ENCODE peak calls at places on chromosome 20, in four cellular contexts. One of them, this sample, is unnamed.
A peak's percentile ranks its signal among the peaks of the same experiment; 100 is the strongest.

GRCh38 chr20:17648306-17648646 is 33.8 kb downstream of the RRBP1 start:
- DNase-seq in Calu3: no peak
- DNase-seq in fibroblast of lung: no peak
- DNase-seq in kidney epithelial cell: no peak
- DNase-seq in this sample: no peak

GRCh38 chr20:14544688-14545087 is 207.3 kb upstream of the FLRT3 start:
- DNase-seq in Calu3: no peak
- DNase-seq in fibroblast of lung: no peak
- DNase-seq in kidney epithelial cell: no peak
- DNase-seq in this sample: no peak

GRCh38 chr20:25088267-25088666 is 6.3 kb upstream of the VSX1 start:
- DNase-seq in Calu3: no peak
- DNase-seq in fibroblast of lung: no peak
- DNase-seq in kidney epithelial cell: no peak
- DNase-seq in this sample: no peak

GRCh38 chr20:23744726-23745646 is 5.7 kb downstream of the CST1 start:
- DNase-seq in Calu3: no peak
- DNase-seq in fibroblast of lung: no peak
- DNase-seq in kidney epithelial cell: no peak
- DNase-seq in this sample: no peak

GRCh38 chr20:53019464-53019863 is 47.3 kb downstream of the TSHZ2 start:
- DNase-seq in Calu3: no peak
- DNase-seq in fibroblast of lung: peak; percentile 50
- DNase-seq in kidney epithelial cell: no peak
- DNase-seq in this sample: peak; percentile 22

GRCh38 chr20:62220666-62221568 is 839 bp upstream of the HRH3 start:
- DNase-seq in Calu3: no peak
- DNase-seq in fibroblast of lung: no peak
- DNase-seq in kidney epithelial cell: no peak
- DNase-seq in this sample: no peak

GRCh38 chr20:61433816-61434215 is 181.8 kb downstream of the CDH4 start:
- DNase-seq in Calu3: no peak
- DNase-seq in fibroblast of lung: no peak
- DNase-seq in kidney epithelial cell: no peak
- DNase-seq in this sample: no peak

GRCh38 chr20:4661191-4661590 is 60.5 kb upstream of the PRND start:
- DNase-seq in Calu3: no peak
- DNase-seq in fibroblast of lung: no peak
- DNase-seq in kidney epithelial cell: no peak
- DNase-seq in this sample: no peak

GRCh38 chr20:40279390-40279789 is 409.6 kb downstream of the MAFB start:
- DNase-seq in Calu3: no peak
- DNase-seq in fibroblast of lung: no peak
- DNase-seq in kidney epithelial cell: peak; percentile 28
- DNase-seq in this sample: no peak

GRCh38 chr20:37200926-37201826 is 21.8 kb upstream of the MROH8 start:
- DNase-seq in Calu3: no peak
- DNase-seq in fibroblast of lung: no peak
- DNase-seq in kidney epithelial cell: no peak
- DNase-seq in this sample: no peak

GRCh38 chr20:43794326-43794725 is 67.5 kb upstream of the GTSF1L start:
- DNase-seq in Calu3: no peak
- DNase-seq in fibroblast of lung: no peak
- DNase-seq in kidney epithelial cell: no peak
- DNase-seq in this sample: no peak

GRCh38 chr20:38863024-38863851 is 57.7 kb downstream of the PPP1R16B start:
- DNase-seq in Calu3: no peak
- DNase-seq in fibroblast of lung: no peak
- DNase-seq in kidney epithelial cell: no peak
- DNase-seq in this sample: no peak

GRCh38 chr20:44097521-44098255 is 89.3 kb downstream of the JPH2 start:
- DNase-seq in Calu3: peak; percentile 42
- DNase-seq in fibroblast of lung: peak; percentile 48
- DNase-seq in kidney epithelial cell: no peak
- DNase-seq in this sample: no peak

GRCh38 chr20:50728981-50729874 is 2.2 kb upstream of the PARD6B start:
- DNase-seq in Calu3: peak; percentile 87
- DNase-seq in fibroblast of lung: no peak
- DNase-seq in kidney epithelial cell: no peak
- DNase-seq in this sample: no peak

GRCh38 chr20:2544211-2544610 is 7.8 kb downstream of the TMC2 start:
- DNase-seq in Calu3: no peak
- DNase-seq in fibroblast of lung: no peak
- DNase-seq in kidney epithelial cell: no peak
- DNase-seq in this sample: no peak

GRCh38 chr20:53576586-53577318 is 16.9 kb downstream of the ZNF217 start:
- DNase-seq in Calu3: no peak
- DNase-seq in fibroblast of lung: no peak
- DNase-seq in kidney epithelial cell: no peak
- DNase-seq in this sample: no peak

GRCh38 chr20:61311656-61312387 is 59.8 kb downstream of the CDH4 start:
- DNase-seq in Calu3: no peak
- DNase-seq in fibroblast of lung: no peak
- DNase-seq in kidney epithelial cell: peak; percentile 23
- DNase-seq in this sample: no peak

GRCh38 chr20:46545077-46545826 is 5.2 kb downstream of the OCSTAMP start:
- DNase-seq in Calu3: no peak
- DNase-seq in fibroblast of lung: no peak
- DNase-seq in kidney epithelial cell: no peak
- DNase-seq in this sample: no peak

GRCh38 chr20:50992733-50993457 is 30.0 kb downstream of the KCNG1 start:
- DNase-seq in Calu3: peak; percentile 75
- DNase-seq in fibroblast of lung: peak; percentile 75
- DNase-seq in kidney epithelial cell: no peak
- DNase-seq in this sample: peak; percentile 72

GRCh38 chr20:58016779-58017178 is 211.7 kb downstream of the ANKRD60 start:
- DNase-seq in Calu3: no peak
- DNase-seq in fibroblast of lung: no peak
- DNase-seq in kidney epithelial cell: no peak
- DNase-seq in this sample: no peak

GRCh38 chr20:61185841-61186601 is 66.0 kb upstream of the CDH4 start:
- DNase-seq in Calu3: peak; percentile 52
- DNase-seq in fibroblast of lung: peak; percentile 98
- DNase-seq in kidney epithelial cell: peak; percentile 85
- DNase-seq in this sample: no peak

GRCh38 chr20:13213335-13213734 is 7.7 kb upstream of the ISM1 start:
- DNase-seq in Calu3: no peak
- DNase-seq in fibroblast of lung: no peak
- DNase-seq in kidney epithelial cell: no peak
- DNase-seq in this sample: no peak

GRCh38 chr20:8153281-8153908 is 21.3 kb downstream of the PLCB1 start:
- DNase-seq in Calu3: no peak
- DNase-seq in fibroblast of lung: peak; percentile 46
- DNase-seq in kidney epithelial cell: no peak
- DNase-seq in this sample: peak; percentile 46

DNA sequence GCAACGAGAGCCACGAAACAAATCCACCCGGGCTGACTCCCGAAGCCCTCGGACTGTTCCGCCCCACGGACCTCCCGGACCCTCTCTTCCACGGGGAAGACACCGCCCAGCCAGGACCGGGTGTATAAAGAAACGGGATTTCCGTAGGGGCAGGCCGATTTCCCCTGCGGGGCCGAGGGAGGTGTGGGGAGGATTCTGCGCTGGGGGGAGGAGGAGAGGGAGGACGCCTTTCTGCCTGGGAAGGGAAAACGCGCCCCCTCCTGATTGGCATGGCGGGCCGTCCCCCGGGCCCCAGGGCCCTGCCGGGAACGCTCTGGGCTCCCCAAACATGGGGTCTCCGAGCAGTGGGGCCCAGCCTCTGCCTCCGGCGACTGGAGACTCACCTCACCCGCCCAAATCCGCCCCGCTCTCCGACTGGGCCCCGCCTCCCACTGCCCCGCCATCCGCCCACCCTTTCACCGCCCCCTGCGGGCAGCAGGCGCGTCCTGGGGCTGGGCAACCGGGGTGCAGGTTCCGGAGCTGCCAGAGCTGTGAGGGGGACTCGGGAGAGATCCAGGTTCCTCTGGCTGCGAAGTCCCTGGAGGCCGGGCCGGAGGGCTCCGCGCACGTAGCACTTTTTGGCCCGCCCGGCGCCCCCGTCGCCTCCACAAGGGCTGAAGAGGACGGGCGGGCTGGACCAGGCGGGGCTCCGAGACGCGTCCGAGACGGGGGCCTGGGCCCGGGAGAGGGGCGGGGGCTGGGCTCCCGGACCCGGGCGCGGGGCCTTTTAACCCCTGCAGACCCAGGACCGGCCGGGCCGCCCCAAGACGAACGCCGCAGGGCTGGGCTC is 586 bp upstream of the PPDPF start:
- DNase-seq in Calu3: peak; percentile 84
- DNase-seq in fibroblast of lung: peak; percentile 49
- DNase-seq in kidney epithelial cell: no peak
- DNase-seq in this sample: no peak
- TF ChIP-seq CTCF in Calu3: peak; percentile 60
- TF ChIP-seq CTCF in fibroblast of lung: peak; percentile 24
- TF ChIP-seq CTCF in kidney epithelial cell: peak; percentile 34
- TF ChIP-seq CTCF in this sample: no peak

DNA sequence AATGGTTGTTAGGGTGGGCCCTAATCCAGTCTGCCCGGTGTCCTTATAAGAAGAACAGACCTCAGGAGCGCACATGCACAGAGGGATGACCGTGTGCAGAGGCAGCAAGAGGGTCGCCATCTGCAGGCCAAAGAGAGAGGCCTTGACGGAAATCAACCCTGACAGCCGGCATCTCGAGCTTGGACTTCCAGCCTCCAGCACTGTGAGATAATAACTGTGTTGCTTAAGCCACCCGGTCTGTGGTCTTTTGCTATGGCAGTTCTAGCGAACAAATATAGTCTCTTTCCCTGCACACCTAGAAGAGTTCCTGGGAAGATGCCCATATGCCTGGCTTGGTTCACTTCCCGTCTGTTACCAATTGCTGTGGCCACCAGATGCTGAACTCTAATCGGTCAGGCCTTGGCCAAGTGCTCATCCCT is 35.3 kb upstream of the PTGIS start:
- DNase-seq in Calu3: peak; percentile 41
- DNase-seq in fibroblast of lung: peak; percentile 56
- DNase-seq in kidney epithelial cell: no peak
- DNase-seq in this sample: no peak
- TF ChIP-seq CTCF in Calu3: peak; percentile 42
- TF ChIP-seq CTCF in fibroblast of lung: peak; percentile 52
- TF ChIP-seq CTCF in kidney epithelial cell: peak; percentile 40
- TF ChIP-seq CTCF in this sample: peak; percentile 4

GRCh38 chr20:49236301-49236700 is 17.1 kb downstream of the DDX27 start:
- DNase-seq in Calu3: no peak
- DNase-seq in fibroblast of lung: no peak
- DNase-seq in kidney epithelial cell: no peak
- DNase-seq in this sample: no peak
- TF ChIP-seq CTCF in Calu3: no peak
- TF ChIP-seq CTCF in fibroblast of lung: no peak
- TF ChIP-seq CTCF in kidney epithelial cell: no peak
- TF ChIP-seq CTCF in this sample: no peak

DNA sequence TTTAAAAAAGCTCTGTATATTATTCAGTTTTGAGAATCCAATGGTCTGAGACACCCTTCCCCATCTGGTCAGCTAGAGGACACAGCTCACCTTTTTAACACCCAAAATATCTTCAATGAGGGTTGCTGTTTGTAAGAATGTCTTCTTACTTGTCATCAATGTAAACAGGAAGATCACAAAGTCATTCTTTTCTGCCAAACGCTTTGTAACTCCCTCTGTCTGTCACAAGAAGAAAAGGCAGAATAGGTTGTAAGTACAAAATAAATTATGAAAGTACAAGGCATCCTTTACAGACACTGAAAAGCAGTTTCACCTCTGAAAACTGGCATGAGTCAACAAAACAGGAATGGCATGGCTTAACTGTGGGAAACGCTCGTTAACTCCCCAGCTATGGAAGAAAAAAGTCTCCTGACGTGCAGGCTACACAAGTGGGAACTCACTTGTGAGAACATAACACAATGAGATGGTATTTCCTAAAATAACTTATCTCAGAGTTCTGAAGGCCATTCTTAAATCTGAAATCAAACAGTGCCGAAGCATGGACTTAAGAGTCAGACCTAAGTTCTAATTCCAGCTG is 42.7 kb downstream of the TRPC4AP start:
- DNase-seq in Calu3: no peak
- DNase-seq in fibroblast of lung: peak; percentile 42
- DNase-seq in kidney epithelial cell: no peak
- DNase-seq in this sample: peak; percentile 65
- TF ChIP-seq CTCF in Calu3: no peak
- TF ChIP-seq CTCF in fibroblast of lung: no peak
- TF ChIP-seq CTCF in kidney epithelial cell: no peak
- TF ChIP-seq CTCF in this sample: peak; percentile 34

DNA sequence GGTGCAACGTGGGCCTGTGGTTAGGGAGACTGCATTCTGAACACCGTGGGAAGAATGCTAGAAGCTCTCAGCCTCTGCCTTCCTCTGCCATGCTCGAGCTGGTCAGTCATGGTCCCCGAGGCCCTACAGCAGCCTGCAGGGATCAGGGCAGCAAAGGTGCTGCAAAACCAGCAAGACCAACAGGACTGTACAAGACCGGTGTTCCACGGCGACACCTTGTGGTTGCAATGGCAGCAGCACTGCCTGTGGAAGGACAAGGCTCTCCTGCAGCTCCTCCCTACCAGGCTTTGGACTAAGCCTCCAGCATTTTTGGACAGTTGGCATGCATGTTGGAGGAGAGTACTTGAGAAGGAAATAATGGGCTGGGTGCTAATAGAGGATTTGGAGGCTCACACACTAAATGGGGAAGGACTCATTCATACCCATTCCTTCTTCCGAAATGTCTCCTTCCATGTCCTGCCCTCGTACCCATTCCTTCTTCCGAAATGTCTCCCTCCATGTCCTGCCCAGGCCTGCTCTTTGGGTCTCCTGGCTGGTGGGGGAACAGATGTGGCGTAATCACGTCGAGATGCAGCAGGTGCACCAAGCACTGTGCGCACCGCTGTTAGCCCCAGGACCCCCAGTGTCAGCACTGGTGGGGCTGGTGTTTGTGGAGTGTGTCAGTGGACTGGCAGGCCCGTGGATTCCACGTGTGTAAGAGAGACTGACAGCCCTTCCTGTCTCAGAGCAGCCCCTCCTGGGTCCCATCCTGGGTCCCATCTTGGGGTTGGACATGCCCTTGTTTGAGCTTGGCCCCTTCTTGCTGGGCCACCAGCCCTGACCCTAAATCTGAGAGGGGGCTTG is 18.6 kb upstream of the MYT1 start:
- DNase-seq in Calu3: no peak
- DNase-seq in fibroblast of lung: no peak
- DNase-seq in kidney epithelial cell: no peak
- DNase-seq in this sample: no peak
- TF ChIP-seq CTCF in Calu3: peak; percentile 18
- TF ChIP-seq CTCF in fibroblast of lung: no peak
- TF ChIP-seq CTCF in kidney epithelial cell: peak; percentile 18
- TF ChIP-seq CTCF in this sample: peak; percentile 12

GRCh38 chr20:42483694-42484303 is 705.9 kb downstream of the PTPRT start:
- DNase-seq in Calu3: peak; percentile 63
- DNase-seq in fibroblast of lung: no peak
- DNase-seq in kidney epithelial cell: no peak
- DNase-seq in this sample: no peak
- TF ChIP-seq CTCF in Calu3: peak; percentile 67
- TF ChIP-seq CTCF in fibroblast of lung: no peak
- TF ChIP-seq CTCF in kidney epithelial cell: peak; percentile 44
- TF ChIP-seq CTCF in this sample: peak; percentile 78

This sample was measured in LNCaP clone FGC.